ENCODE peak calls at places on chromosomes 7 and 10, in five cellular contexts. One of them, this sample, is unnamed. For H3K9me3, the result is how much of the 10 kb centered on the place peaks cover.

GRCh38 chr10:131154306-131155025 is 157.1 kb downstream of the TCERG1L start:
- DNase-seq in heart left ventricle: peak
- DNase-seq in hepatocyte: no peak
- DNase-seq in PC-9: no peak
- DNase-seq in neural progenitor cell: no peak
- DNase-seq in this sample: no peak

GRCh38 chr7:130888017-130888371 is 154.0 kb upstream of the KLF14 start:
- DNase-seq in PC-9: no peak
- DNase-seq in heart left ventricle: no peak
- DNase-seq in neural progenitor cell: no peak
- DNase-seq in hepatocyte: no peak
- DNase-seq in this sample: no peak

GRCh38 chr7:1505731-1506550 is 1.8 kb upstream of the INTS1 start:
- DNase-seq in neural progenitor cell: no peak
- DNase-seq in hepatocyte: no peak
- DNase-seq in PC-9: no peak
- DNase-seq in heart left ventricle: peak
- DNase-seq in this sample: no peak

GRCh38 chr7:30851651-30852359 is 59.8 kb upstream of the AQP1 start:
- DNase-seq in hepatocyte: no peak
- DNase-seq in neural progenitor cell: no peak
- DNase-seq in heart left ventricle: no peak
- DNase-seq in PC-9: no peak
- DNase-seq in this sample: no peak

GRCh38 chr10:84076540-84077195 is 62.6 kb upstream of the GHITM start:
- DNase-seq in neural progenitor cell: peak
- DNase-seq in hepatocyte: peak
- DNase-seq in heart left ventricle: no peak
- DNase-seq in PC-9: no peak
- DNase-seq in this sample: no peak

GRCh38 chr7:159108491-159108890 is 36.2 kb downstream of the VIPR2 start:
- DNase-seq in heart left ventricle: no peak
- DNase-seq in neural progenitor cell: no peak
- DNase-seq in PC-9: no peak
- DNase-seq in hepatocyte: no peak
- DNase-seq in this sample: no peak

GRCh38 chr10:33314788-33315561 is 19.5 kb downstream of the NRP1 start:
- DNase-seq in hepatocyte: no peak
- DNase-seq in neural progenitor cell: no peak
- DNase-seq in PC-9: no peak
- DNase-seq in heart left ventricle: no peak
- DNase-seq in this sample: no peak

GRCh38 chr7:96224682-96225081 is 97.2 kb downstream of the SLC25A13 start:
- DNase-seq in PC-9: no peak
- DNase-seq in neural progenitor cell: peak
- DNase-seq in heart left ventricle: no peak
- DNase-seq in hepatocyte: no peak
- DNase-seq in this sample: no peak

GRCh38 chr7:98531717-98532116 is 85.4 kb upstream of the NPTX2 start:
- DNase-seq in neural progenitor cell: no peak
- DNase-seq in heart left ventricle: no peak
- DNase-seq in PC-9: no peak
- DNase-seq in hepatocyte: no peak
- DNase-seq in this sample: no peak

GRCh38 chr10:108970016-108970415 is 953.3 kb downstream of the XPNPEP1 start:
- DNase-seq in PC-9: no peak
- DNase-seq in heart left ventricle: no peak
- DNase-seq in neural progenitor cell: peak
- DNase-seq in hepatocyte: peak
- DNase-seq in this sample: no peak

GRCh38 chr7:126700807-126701604 is 551.7 kb downstream of the GRM8 start:
- DNase-seq in neural progenitor cell: peak
- DNase-seq in heart left ventricle: no peak
- DNase-seq in hepatocyte: peak
- DNase-seq in PC-9: peak
- DNase-seq in this sample: peak

GRCh38 chr7:159083698-159084068 is 61.0 kb downstream of the VIPR2 start:
- DNase-seq in hepatocyte: no peak
- DNase-seq in heart left ventricle: peak
- DNase-seq in PC-9: no peak
- DNase-seq in neural progenitor cell: no peak
- DNase-seq in this sample: no peak

GRCh38 chr10:17736223-17736622 is 15.8 kb upstream of the TMEM236 start:
- DNase-seq in PC-9: no peak
- DNase-seq in hepatocyte: no peak
- DNase-seq in heart left ventricle: no peak
- DNase-seq in neural progenitor cell: no peak
- DNase-seq in this sample: no peak

GRCh38 chr7:155953781-155954549 is 141.7 kb upstream of the SHH start:
- DNase-seq in heart left ventricle: no peak
- DNase-seq in neural progenitor cell: no peak
- DNase-seq in PC-9: no peak
- DNase-seq in hepatocyte: peak
- DNase-seq in this sample: no peak

GRCh38 chr7:157864911-157865310 is 528.1 kb downstream of the DNAJB6 start:
- DNase-seq in neural progenitor cell: no peak
- DNase-seq in hepatocyte: no peak
- DNase-seq in PC-9: no peak
- DNase-seq in heart left ventricle: peak
- DNase-seq in this sample: no peak

GRCh38 chr10:69730251-69731156 is 71.2 kb upstream of the COL13A1 start:
- DNase-seq in hepatocyte: peak
- DNase-seq in heart left ventricle: peak
- DNase-seq in PC-9: no peak
- DNase-seq in neural progenitor cell: no peak
- DNase-seq in this sample: no peak

GRCh38 chr7:101488826-101489572 is 126.3 kb downstream of the COL26A1 start:
- DNase-seq in PC-9: peak
- DNase-seq in neural progenitor cell: no peak
- DNase-seq in heart left ventricle: no peak
- DNase-seq in hepatocyte: peak
- DNase-seq in this sample: no peak

GRCh38 chr7:101486764-101487458 is 124.2 kb downstream of the COL26A1 start:
- DNase-seq in heart left ventricle: no peak
- DNase-seq in PC-9: no peak
- DNase-seq in neural progenitor cell: no peak
- DNase-seq in hepatocyte: no peak
- DNase-seq in this sample: no peak

GRCh38 chr7:101487753-101488152 is 125.1 kb downstream of the COL26A1 start:
- DNase-seq in hepatocyte: no peak
- DNase-seq in neural progenitor cell: no peak
- DNase-seq in PC-9: no peak
- DNase-seq in heart left ventricle: no peak
- DNase-seq in this sample: no peak

GRCh38 chr7:101486056-101486763 is 123.5 kb downstream of the COL26A1 start:
- DNase-seq in hepatocyte: peak
- DNase-seq in PC-9: no peak
- DNase-seq in neural progenitor cell: peak
- DNase-seq in heart left ventricle: no peak
- DNase-seq in this sample: no peak
- H3K4me3 ChIP-seq in hepatocyte: no peak
- H3K4me3 ChIP-seq in PC-9: no peak
- H3K4me3 ChIP-seq in neural progenitor cell: peak
- H3K4me3 ChIP-seq in heart left ventricle: no peak
- H3K4me3 ChIP-seq in this sample: no peak

GRCh38 chr7:64990936-64991335 is at the start of gene ZNF117:
- DNase-seq in neural progenitor cell: no peak
- DNase-seq in hepatocyte: no peak
- DNase-seq in PC-9: no peak
- DNase-seq in heart left ventricle: no peak
- DNase-seq in this sample: no peak
- H3K9me3 ChIP-seq in neural progenitor cell: under half
- H3K9me3 ChIP-seq in hepatocyte: under half
- H3K9me3 ChIP-seq in PC-9: under half
- H3K9me3 ChIP-seq in heart left ventricle: half or more
- H3K9me3 ChIP-seq in this sample: under half

DNA sequence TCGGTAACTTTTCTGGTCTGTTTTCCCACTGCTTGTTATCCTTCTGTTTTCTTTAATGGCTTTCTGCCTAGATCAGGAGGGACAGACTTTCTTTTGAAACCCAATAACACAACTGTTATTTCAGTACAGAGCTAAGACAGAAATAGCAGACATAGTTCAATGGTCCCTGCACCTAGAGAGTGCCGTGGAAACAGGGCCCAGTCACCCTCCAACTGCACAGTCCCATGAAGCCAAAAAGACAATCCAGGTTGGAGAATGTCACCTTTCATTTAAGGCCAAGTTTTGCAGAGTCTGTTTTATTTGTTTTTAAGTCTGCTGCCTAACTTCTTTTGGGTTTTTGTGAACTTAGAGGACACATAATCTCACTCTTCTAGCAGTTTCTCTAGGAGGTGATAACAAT is 2.5 kb downstream of the AIMP2 start:
- DNase-seq in PC-9: no peak
- DNase-seq in heart left ventricle: no peak
- DNase-seq in hepatocyte: no peak
- DNase-seq in neural progenitor cell: no peak
- DNase-seq in this sample: no peak
- H3K4me3 ChIP-seq in PC-9: no peak
- H3K4me3 ChIP-seq in heart left ventricle: no peak
- H3K4me3 ChIP-seq in hepatocyte: no peak
- H3K4me3 ChIP-seq in neural progenitor cell: no peak
- H3K4me3 ChIP-seq in this sample: no peak

GRCh38 chr10:71534552-71535158 is 137.9 kb downstream of the CDH23 start:
- DNase-seq in hepatocyte: no peak
- DNase-seq in heart left ventricle: no peak
- DNase-seq in neural progenitor cell: no peak
- DNase-seq in PC-9: no peak
- DNase-seq in this sample: no peak
- H3K9me3 ChIP-seq in hepatocyte: under half
- H3K9me3 ChIP-seq in heart left ventricle: under half
- H3K9me3 ChIP-seq in neural progenitor cell: under half
- H3K9me3 ChIP-seq in PC-9: under half
- H3K9me3 ChIP-seq in this sample: under half

DNA sequence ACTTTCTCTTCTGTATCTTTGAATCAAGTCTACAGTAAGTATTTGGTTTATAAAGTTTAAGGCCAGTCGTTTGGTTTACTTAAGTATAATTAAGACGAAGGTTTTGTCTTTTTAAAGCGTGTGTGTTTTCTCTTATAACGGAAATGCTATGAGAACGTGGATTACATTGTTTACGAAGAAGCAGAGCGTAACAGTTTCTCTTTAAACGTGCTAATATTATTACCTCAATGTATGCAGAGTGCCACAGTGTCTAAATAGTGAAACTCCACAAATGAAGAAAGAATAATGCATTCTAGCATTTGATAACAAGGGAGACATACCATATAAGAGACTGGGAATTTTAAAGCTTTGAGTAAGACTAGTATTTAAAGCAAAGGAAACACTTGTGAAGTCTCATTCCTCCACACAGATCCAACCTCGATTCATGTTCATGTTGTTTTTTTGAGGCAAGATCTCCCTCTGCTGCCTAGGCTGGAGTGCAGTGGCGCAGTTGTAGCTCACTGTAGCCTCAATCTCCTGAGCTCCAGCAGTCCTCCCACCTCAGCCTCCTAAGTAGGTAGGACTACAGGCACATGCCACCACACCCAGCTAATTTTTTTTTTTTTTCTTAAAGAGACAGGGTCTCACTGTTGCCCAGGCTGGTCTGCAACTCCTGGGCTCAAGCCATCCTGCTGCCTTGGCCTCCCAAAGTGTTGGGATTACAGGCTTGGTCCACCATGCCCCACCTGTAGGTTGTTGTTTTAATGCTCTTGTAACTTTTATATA is 75.1 kb downstream of the ANKRD61 start:
- DNase-seq in hepatocyte: no peak
- DNase-seq in heart left ventricle: no peak
- DNase-seq in neural progenitor cell: peak
- DNase-seq in PC-9: no peak
- DNase-seq in this sample: peak
- H3K4me3 ChIP-seq in hepatocyte: peak
- H3K4me3 ChIP-seq in heart left ventricle: peak
- H3K4me3 ChIP-seq in neural progenitor cell: peak
- H3K4me3 ChIP-seq in PC-9: peak
- H3K4me3 ChIP-seq in this sample: peak

GRCh38 chr7:149701495-149702240 is 71.7 kb downstream of the ZNF467 start:
- DNase-seq in heart left ventricle: no peak
- DNase-seq in neural progenitor cell: no peak
- DNase-seq in PC-9: no peak
- DNase-seq in hepatocyte: no peak
- DNase-seq in this sample: peak
- H3K9me3 ChIP-seq in heart left ventricle: under half
- H3K9me3 ChIP-seq in neural progenitor cell: under half
- H3K9me3 ChIP-seq in PC-9: under half
- H3K9me3 ChIP-seq in hepatocyte: under half
- H3K9me3 ChIP-seq in this sample: under half

DNA sequence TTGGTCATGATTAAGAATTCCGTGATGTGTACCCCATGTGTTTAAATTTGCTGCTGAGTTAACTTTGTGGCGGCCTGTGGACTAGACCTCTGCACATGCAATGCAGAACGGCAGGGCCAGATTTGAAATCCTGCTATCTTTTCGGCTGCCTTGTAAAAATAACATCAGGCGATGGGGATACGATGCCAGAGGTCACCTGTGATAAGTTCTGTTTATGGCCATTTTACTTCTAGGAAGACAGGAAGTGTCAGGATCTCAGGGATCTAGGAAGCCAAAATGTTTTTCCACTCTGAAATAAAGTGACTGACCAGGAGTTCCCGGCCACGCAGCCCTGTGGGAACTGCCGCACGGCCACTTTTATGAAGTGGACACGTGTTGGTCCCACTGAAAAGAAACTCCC is 77.5 kb downstream of the EGFR start:
- DNase-seq in heart left ventricle: no peak
- DNase-seq in neural progenitor cell: no peak
- DNase-seq in PC-9: no peak
- DNase-seq in hepatocyte: no peak
- DNase-seq in this sample: no peak
- H3K4me3 ChIP-seq in heart left ventricle: no peak
- H3K4me3 ChIP-seq in neural progenitor cell: no peak
- H3K4me3 ChIP-seq in PC-9: no peak
- H3K4me3 ChIP-seq in hepatocyte: no peak
- H3K4me3 ChIP-seq in this sample: no peak